ENCODE peak calls at places on chromosomes 4 and X, in five cellular contexts. One of them, this sample, is unnamed.

GRCh38 chr4:147754037-147754445 is 22.2 kb downstream of the ARHGAP10 start:
- DNase-seq in cardiac muscle cell: no peak
- DNase-seq in HepG2: no peak
- DNase-seq in IMR-90: peak; percentile 95
- DNase-seq in CD8-positive, alpha-beta memory T cell: no peak
- DNase-seq in this sample: no peak

GRCh38 chrX:15292861-15293260 is 22.6 kb downstream of the ASB11 start:
- DNase-seq in cardiac muscle cell: no peak
- DNase-seq in HepG2: no peak
- DNase-seq in IMR-90: no peak
- DNase-seq in CD8-positive, alpha-beta memory T cell: no peak
- DNase-seq in this sample: no peak

GRCh38 chrX:33324099-33324498 is 112.8 kb upstream of the DMD start:
- DNase-seq in cardiac muscle cell: no peak
- DNase-seq in HepG2: no peak
- DNase-seq in IMR-90: no peak
- DNase-seq in CD8-positive, alpha-beta memory T cell: no peak
- DNase-seq in this sample: no peak

GRCh38 chrX:153938226-153938786 is 3.5 kb upstream of the NAA10 start:
- DNase-seq in cardiac muscle cell: no peak
- DNase-seq in HepG2: no peak
- DNase-seq in IMR-90: peak; percentile 17
- DNase-seq in CD8-positive, alpha-beta memory T cell: no peak
- DNase-seq in this sample: no peak

GRCh38 chrX:76827672-76828071 is 400.2 kb downstream of the MAGEE1 start:
- DNase-seq in cardiac muscle cell: no peak
- DNase-seq in HepG2: no peak
- DNase-seq in IMR-90: no peak
- DNase-seq in CD8-positive, alpha-beta memory T cell: no peak
- DNase-seq in this sample: no peak

GRCh38 chr4:128596844-128597243 is 212.7 kb upstream of the JADE1 start:
- DNase-seq in cardiac muscle cell: no peak
- DNase-seq in HepG2: peak; percentile 20
- DNase-seq in IMR-90: peak; percentile 46
- DNase-seq in CD8-positive, alpha-beta memory T cell: no peak
- DNase-seq in this sample: no peak

GRCh38 chrX:154334496-154334895 is 38.9 kb downstream of the TKTL1 start:
- DNase-seq in cardiac muscle cell: no peak
- DNase-seq in HepG2: no peak
- DNase-seq in IMR-90: no peak
- DNase-seq in CD8-positive, alpha-beta memory T cell: no peak
- DNase-seq in this sample: no peak

GRCh38 chrX:53433651-53434639 is at the start of gene HSD17B10:
- DNase-seq in cardiac muscle cell: peak; percentile 93
- DNase-seq in HepG2: peak; percentile 69
- DNase-seq in IMR-90: peak; percentile 64
- DNase-seq in CD8-positive, alpha-beta memory T cell: peak; percentile 82
- DNase-seq in this sample: peak; percentile 83

GRCh38 chr4:153748378-153748777 is 11.4 kb downstream of the RNF175 start:
- DNase-seq in cardiac muscle cell: no peak
- DNase-seq in HepG2: no peak
- DNase-seq in IMR-90: peak; percentile 38
- DNase-seq in CD8-positive, alpha-beta memory T cell: no peak
- DNase-seq in this sample: no peak

GRCh38 chr4:77104405-77105292 is 28.9 kb upstream of the CCNI start:
- DNase-seq in cardiac muscle cell: peak; percentile 42
- DNase-seq in HepG2: no peak
- DNase-seq in IMR-90: no peak
- DNase-seq in CD8-positive, alpha-beta memory T cell: no peak
- DNase-seq in this sample: no peak

GRCh38 chrX:133745361-133745760 is 240.0 kb downstream of the GPC3 start:
- DNase-seq in cardiac muscle cell: no peak
- DNase-seq in HepG2: no peak
- DNase-seq in IMR-90: no peak
- DNase-seq in CD8-positive, alpha-beta memory T cell: no peak
- DNase-seq in this sample: no peak

GRCh38 chr4:90958256-90958895 is 831.2 kb downstream of the CCSER1 start:
- DNase-seq in cardiac muscle cell: no peak
- DNase-seq in HepG2: no peak
- DNase-seq in IMR-90: peak; percentile 69
- DNase-seq in CD8-positive, alpha-beta memory T cell: no peak
- DNase-seq in this sample: no peak

GRCh38 chrX:150361070-150361776 is 1.9 kb upstream of the MAMLD1 start:
- DNase-seq in cardiac muscle cell: peak; percentile 51
- DNase-seq in HepG2: no peak
- DNase-seq in IMR-90: peak; percentile 26
- DNase-seq in CD8-positive, alpha-beta memory T cell: peak; percentile 32
- DNase-seq in this sample: peak; percentile 26

GRCh38 chrX:63400340-63400739 is 49.2 kb upstream of the SPIN4 start:
- DNase-seq in cardiac muscle cell: no peak
- DNase-seq in HepG2: no peak
- DNase-seq in IMR-90: no peak
- DNase-seq in CD8-positive, alpha-beta memory T cell: no peak
- DNase-seq in this sample: no peak

GRCh38 chr4:183289688-183290087 is 30.4 kb downstream of the CLDN22 start:
- DNase-seq in cardiac muscle cell: no peak
- DNase-seq in HepG2: no peak
- DNase-seq in IMR-90: no peak
- DNase-seq in CD8-positive, alpha-beta memory T cell: no peak
- DNase-seq in this sample: no peak

GRCh38 chrX:48835524-48836329 is at the start of gene PCSK1N:
- DNase-seq in cardiac muscle cell: no peak
- DNase-seq in HepG2: peak; percentile 88
- DNase-seq in IMR-90: no peak
- DNase-seq in CD8-positive, alpha-beta memory T cell: no peak
- DNase-seq in this sample: peak; percentile 37

GRCh38 chr4:52594961-52595360 is 64.1 kb downstream of the USP46 start:
- DNase-seq in cardiac muscle cell: no peak
- DNase-seq in HepG2: no peak
- DNase-seq in IMR-90: peak; percentile 73
- DNase-seq in CD8-positive, alpha-beta memory T cell: no peak
- DNase-seq in this sample: no peak

GRCh38 chr4:16858275-16858752 is 40.1 kb downstream of the LDB2 start:
- DNase-seq in cardiac muscle cell: peak; percentile 5
- DNase-seq in HepG2: no peak
- DNase-seq in IMR-90: peak; percentile 94
- DNase-seq in CD8-positive, alpha-beta memory T cell: no peak
- DNase-seq in this sample: no peak

GRCh38 chr4:55071951-55072350 is 53.4 kb downstream of the KDR start:
- DNase-seq in cardiac muscle cell: no peak
- DNase-seq in HepG2: no peak
- DNase-seq in IMR-90: no peak
- DNase-seq in CD8-positive, alpha-beta memory T cell: no peak
- DNase-seq in this sample: no peak

GRCh38 chrX:111662314-111662713 is 18.7 kb upstream of the ALG13 start:
- DNase-seq in cardiac muscle cell: no peak
- DNase-seq in HepG2: no peak
- DNase-seq in IMR-90: no peak
- DNase-seq in CD8-positive, alpha-beta memory T cell: no peak
- DNase-seq in this sample: no peak

GRCh38 chrX:9318213-9318612 is 146.6 kb upstream of the TBL1X start:
- DNase-seq in cardiac muscle cell: no peak
- DNase-seq in HepG2: no peak
- DNase-seq in IMR-90: no peak
- DNase-seq in CD8-positive, alpha-beta memory T cell: peak; percentile 1
- DNase-seq in this sample: no peak

GRCh38 chr4:165378763-165379631 is at the start of gene CPE:
- DNase-seq in cardiac muscle cell: peak; percentile 92
- DNase-seq in HepG2: peak; percentile 81
- DNase-seq in IMR-90: peak; percentile 44
- DNase-seq in CD8-positive, alpha-beta memory T cell: peak; percentile 34
- DNase-seq in this sample: peak; percentile 33

GRCh38 chrX:133159205-133159604 is 58.9 kb downstream of the TFDP3 start:
- DNase-seq in cardiac muscle cell: no peak
- DNase-seq in HepG2: peak; percentile 7
- DNase-seq in IMR-90: no peak
- DNase-seq in CD8-positive, alpha-beta memory T cell: no peak
- DNase-seq in this sample: no peak

GRCh38 chr4:8646296-8647093 is 53.9 kb downstream of the CPZ start:
- DNase-seq in cardiac muscle cell: no peak
- DNase-seq in HepG2: no peak
- DNase-seq in IMR-90: no peak
- DNase-seq in CD8-positive, alpha-beta memory T cell: no peak
- DNase-seq in this sample: no peak

GRCh38 chr4:79241846-79242245 is 84.0 kb downstream of the NAA11 start:
- DNase-seq in cardiac muscle cell: peak; percentile 6
- DNase-seq in HepG2: no peak
- DNase-seq in IMR-90: peak; percentile 49
- DNase-seq in CD8-positive, alpha-beta memory T cell: no peak
- DNase-seq in this sample: no peak

GRCh38 chr4:24806206-24806990 is 11.0 kb downstream of the SOD3 start:
- DNase-seq in cardiac muscle cell: no peak
- DNase-seq in HepG2: no peak
- DNase-seq in IMR-90: no peak
- DNase-seq in CD8-positive, alpha-beta memory T cell: no peak
- DNase-seq in this sample: no peak

GRCh38 chrX:95754411-95754810 is 930.2 kb upstream of the DIAPH2 start:
- DNase-seq in cardiac muscle cell: no peak
- DNase-seq in HepG2: no peak
- DNase-seq in IMR-90: no peak
- DNase-seq in CD8-positive, alpha-beta memory T cell: no peak
- DNase-seq in this sample: no peak

GRCh38 chrX:136794080-136794479 is 13.3 kb upstream of the ARHGEF6 start:
- DNase-seq in cardiac muscle cell: no peak
- DNase-seq in HepG2: no peak
- DNase-seq in IMR-90: no peak
- DNase-seq in CD8-positive, alpha-beta memory T cell: no peak
- DNase-seq in this sample: no peak

GRCh38 chrX:131818297-131818936 is 204.7 kb upstream of the STK26 start:
- DNase-seq in cardiac muscle cell: no peak
- DNase-seq in HepG2: no peak
- DNase-seq in IMR-90: no peak
- DNase-seq in CD8-positive, alpha-beta memory T cell: no peak
- DNase-seq in this sample: no peak

GRCh38 chrX:123487226-123487625 is 245.6 kb downstream of the THOC2 start:
- DNase-seq in cardiac muscle cell: no peak
- DNase-seq in HepG2: no peak
- DNase-seq in IMR-90: no peak
- DNase-seq in CD8-positive, alpha-beta memory T cell: no peak
- DNase-seq in this sample: no peak

GRCh38 chr4:80196259-80197131 is 808 bp upstream of the PRDM8 start:
- DNase-seq in cardiac muscle cell: peak; percentile 49
- DNase-seq in HepG2: no peak
- DNase-seq in IMR-90: peak; percentile 35
- DNase-seq in CD8-positive, alpha-beta memory T cell: no peak
- DNase-seq in this sample: no peak

GRCh38 chr4:4417886-4418285 is 31.0 kb downstream of the NSG1 start:
- DNase-seq in cardiac muscle cell: no peak
- DNase-seq in HepG2: no peak
- DNase-seq in IMR-90: no peak
- DNase-seq in CD8-positive, alpha-beta memory T cell: no peak
- DNase-seq in this sample: no peak

GRCh38 chr4:125765936-125766335 is 451.2 kb downstream of the FAT4 start:
- DNase-seq in cardiac muscle cell: no peak
- DNase-seq in HepG2: no peak
- DNase-seq in IMR-90: peak; percentile 61
- DNase-seq in CD8-positive, alpha-beta memory T cell: no peak
- DNase-seq in this sample: no peak

GRCh38 chrX:136158685-136159084 is 11.4 kb downstream of the FHL1 start:
- DNase-seq in cardiac muscle cell: no peak
- DNase-seq in HepG2: no peak
- DNase-seq in IMR-90: no peak
- DNase-seq in CD8-positive, alpha-beta memory T cell: no peak
- DNase-seq in this sample: no peak

GRCh38 chr4:15013585-15013984 is 11.3 kb downstream of the CPEB2 start:
- DNase-seq in cardiac muscle cell: no peak
- DNase-seq in HepG2: no peak
- DNase-seq in IMR-90: no peak
- DNase-seq in CD8-positive, alpha-beta memory T cell: no peak
- DNase-seq in this sample: no peak

GRCh38 chr4:6647169-6647568 is 6.7 kb downstream of the MRFAP1 start:
- DNase-seq in cardiac muscle cell: no peak
- DNase-seq in HepG2: no peak
- DNase-seq in IMR-90: no peak
- DNase-seq in CD8-positive, alpha-beta memory T cell: no peak
- DNase-seq in this sample: no peak

GRCh38 chr4:112099701-112100289 is 45.5 kb upstream of the FAM241A start:
- DNase-seq in cardiac muscle cell: peak; percentile 55
- DNase-seq in HepG2: peak; percentile 57
- DNase-seq in IMR-90: peak; percentile 73
- DNase-seq in CD8-positive, alpha-beta memory T cell: no peak
- DNase-seq in this sample: peak; percentile 58

DNA sequence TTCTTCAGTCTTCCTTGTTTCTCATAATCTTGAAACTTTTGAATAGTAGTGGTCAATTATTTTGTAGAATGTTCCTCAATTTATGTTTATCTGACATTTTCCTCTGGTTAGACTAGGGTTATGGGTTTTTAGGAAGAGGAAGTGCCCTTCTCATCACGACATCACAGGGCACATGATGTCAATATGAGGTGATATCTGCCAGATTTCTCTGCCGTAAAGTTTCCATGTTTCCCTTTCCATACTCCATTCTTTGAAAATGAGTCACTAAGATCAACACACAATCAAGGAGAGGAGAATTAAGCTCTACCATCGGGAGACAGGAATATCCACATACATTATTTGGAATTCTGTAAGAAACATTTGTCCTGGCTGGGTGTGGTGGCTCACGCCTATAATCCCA is 28.4 kb downstream of the RP2 start:
- DNase-seq in cardiac muscle cell: no peak
- DNase-seq in HepG2: peak; percentile 0
- DNase-seq in IMR-90: peak; percentile 77
- DNase-seq in CD8-positive, alpha-beta memory T cell: no peak
- DNase-seq in this sample: no peak
- H3K36me3 ChIP-seq in cardiac muscle cell: no peaks in the 10 kb centered on the region
- H3K36me3 ChIP-seq in HepG2: no peaks in the 10 kb centered on the region
- H3K36me3 ChIP-seq in IMR-90: no peaks in the 10 kb centered on the region
- H3K36me3 ChIP-seq in CD8-positive, alpha-beta memory T cell: no peaks in the 10 kb centered on the region
- H3K36me3 ChIP-seq in this sample: peaks cover 5% of the 10 kb centered on the region

GRCh38 chr4:82861529-82861928 is 29.4 kb downstream of the SEC31A start:
- DNase-seq in cardiac muscle cell: no peak
- DNase-seq in HepG2: no peak
- DNase-seq in IMR-90: no peak
- DNase-seq in CD8-positive, alpha-beta memory T cell: no peak
- DNase-seq in this sample: no peak
- H3K36me3 ChIP-seq in cardiac muscle cell: peaks cover 72% of the 10 kb centered on the region
- H3K36me3 ChIP-seq in HepG2: peaks cover 10% of the 10 kb centered on the region
- H3K36me3 ChIP-seq in IMR-90: peaks cover 46% of the 10 kb centered on the region
- H3K36me3 ChIP-seq in CD8-positive, alpha-beta memory T cell: peaks cover 9% of the 10 kb centered on the region
- H3K36me3 ChIP-seq in this sample: peaks cover 51% of the 10 kb centered on the region

GRCh38 chr4:18111100-18111499 is 89.5 kb upstream of the LCORL start:
- DNase-seq in cardiac muscle cell: no peak
- DNase-seq in HepG2: no peak
- DNase-seq in IMR-90: no peak
- DNase-seq in CD8-positive, alpha-beta memory T cell: no peak
- DNase-seq in this sample: no peak
- H3K36me3 ChIP-seq in cardiac muscle cell: no peaks in the 10 kb centered on the region
- H3K36me3 ChIP-seq in HepG2: no peaks in the 10 kb centered on the region
- H3K36me3 ChIP-seq in IMR-90: no peaks in the 10 kb centered on the region
- H3K36me3 ChIP-seq in CD8-positive, alpha-beta memory T cell: no peaks in the 10 kb centered on the region
- H3K36me3 ChIP-seq in this sample: no peaks in the 10 kb centered on the region

DNA sequence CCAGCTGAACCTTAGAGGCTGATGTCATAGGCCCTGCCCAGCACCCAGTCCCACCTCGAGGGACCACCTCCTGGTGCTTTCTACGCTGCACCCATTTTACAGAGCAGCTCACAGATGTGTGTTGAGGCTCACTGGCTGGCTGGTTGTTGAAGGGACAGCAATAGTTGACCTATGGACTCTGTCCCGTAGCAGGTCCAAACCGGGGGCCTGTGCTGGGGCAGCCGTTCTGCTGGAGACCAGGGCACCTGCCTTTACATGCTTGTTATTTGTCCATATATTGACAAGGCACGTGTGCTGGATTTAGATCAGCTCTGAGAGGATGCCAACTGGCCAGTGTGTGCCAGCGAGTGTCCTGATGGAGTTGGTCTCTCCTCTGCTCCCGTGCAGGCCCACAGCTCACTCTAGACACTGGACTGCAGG is 58.1 kb downstream of the TNIP2 start:
- DNase-seq in cardiac muscle cell: no peak
- DNase-seq in HepG2: peak; percentile 12
- DNase-seq in IMR-90: no peak
- DNase-seq in CD8-positive, alpha-beta memory T cell: no peak
- DNase-seq in this sample: no peak
- H3K36me3 ChIP-seq in cardiac muscle cell: peaks cover 74% of the 10 kb centered on the region
- H3K36me3 ChIP-seq in HepG2: peaks cover 42% of the 10 kb centered on the region
- H3K36me3 ChIP-seq in IMR-90: peaks cover 71% of the 10 kb centered on the region
- H3K36me3 ChIP-seq in CD8-positive, alpha-beta memory T cell: peaks cover 50% of the 10 kb centered on the region
- H3K36me3 ChIP-seq in this sample: peaks cover 96% of the 10 kb centered on the region

This sample was measured in CD4-positive, CD25-positive, alpha-beta regulatory T cell.